ENCODE peak calls at places on chromosome 5, in nine cellular contexts. One of them, this sample, is unnamed.

GRCh38 chr5:167229751-167230150 is 1061.7 kb upstream of the WWC1 start:
- DNase-seq in PC-3: no peak
- DNase-seq in heart right ventricle: no peak
- DNase-seq in AG09319: no peak
- DNase-seq in epithelial cell of esophagus: peak
- DNase-seq in esophagus squamous epithelium: no peak
- DNase-seq in GM12865: no peak
- DNase-seq in colonic mucosa: no peak
- DNase-seq in nephron progenitor cell: no peak
- DNase-seq in this sample: no peak

GRCh38 chr5:155489949-155490348 is 476.4 kb downstream of the KIF4B start:
- DNase-seq in AG09319: no peak
- DNase-seq in PC-3: no peak
- DNase-seq in nephron progenitor cell: no peak
- DNase-seq in epithelial cell of esophagus: no peak
- DNase-seq in GM12865: no peak
- DNase-seq in esophagus squamous epithelium: no peak
- DNase-seq in colonic mucosa: no peak
- DNase-seq in heart right ventricle: peak
- DNase-seq in this sample: no peak

GRCh38 chr5:134275822-134276221 is 49.9 kb upstream of the PPP2CA start:
- DNase-seq in GM12865: peak
- DNase-seq in AG09319: no peak
- DNase-seq in PC-3: no peak
- DNase-seq in nephron progenitor cell: no peak
- DNase-seq in epithelial cell of esophagus: no peak
- DNase-seq in colonic mucosa: no peak
- DNase-seq in esophagus squamous epithelium: no peak
- DNase-seq in heart right ventricle: no peak
- DNase-seq in this sample: no peak

GRCh38 chr5:173187054-173187743 is 42.9 kb downstream of the BNIP1 start:
- DNase-seq in epithelial cell of esophagus: no peak
- DNase-seq in colonic mucosa: no peak
- DNase-seq in GM12865: peak
- DNase-seq in nephron progenitor cell: no peak
- DNase-seq in AG09319: no peak
- DNase-seq in heart right ventricle: no peak
- DNase-seq in PC-3: no peak
- DNase-seq in esophagus squamous epithelium: no peak
- DNase-seq in this sample: no peak

GRCh38 chr5:173646684-173647083 is 30.2 kb upstream of the BOD1 start:
- DNase-seq in PC-3: peak
- DNase-seq in AG09319: no peak
- DNase-seq in epithelial cell of esophagus: peak
- DNase-seq in nephron progenitor cell: no peak
- DNase-seq in colonic mucosa: no peak
- DNase-seq in esophagus squamous epithelium: no peak
- DNase-seq in heart right ventricle: no peak
- DNase-seq in GM12865: no peak
- DNase-seq in this sample: no peak

GRCh38 chr5:166379515-166379914 is 1911.9 kb upstream of the WWC1 start:
- DNase-seq in epithelial cell of esophagus: no peak
- DNase-seq in AG09319: no peak
- DNase-seq in nephron progenitor cell: no peak
- DNase-seq in GM12865: no peak
- DNase-seq in esophagus squamous epithelium: no peak
- DNase-seq in heart right ventricle: no peak
- DNase-seq in PC-3: no peak
- DNase-seq in colonic mucosa: no peak
- DNase-seq in this sample: no peak

GRCh38 chr5:173138707-173139106 is 5.6 kb upstream of the BNIP1 start:
- DNase-seq in heart right ventricle: no peak
- DNase-seq in epithelial cell of esophagus: no peak
- DNase-seq in GM12865: no peak
- DNase-seq in esophagus squamous epithelium: no peak
- DNase-seq in nephron progenitor cell: no peak
- DNase-seq in AG09319: no peak
- DNase-seq in PC-3: no peak
- DNase-seq in colonic mucosa: no peak
- DNase-seq in this sample: no peak

GRCh38 chr5:50593681-50594080 is 72.8 kb upstream of the PARP8 start:
- DNase-seq in nephron progenitor cell: no peak
- DNase-seq in esophagus squamous epithelium: no peak
- DNase-seq in PC-3: no peak
- DNase-seq in epithelial cell of esophagus: no peak
- DNase-seq in heart right ventricle: no peak
- DNase-seq in GM12865: peak
- DNase-seq in colonic mucosa: no peak
- DNase-seq in AG09319: no peak
- DNase-seq in this sample: no peak

GRCh38 chr5:153712946-153713345 is 222.5 kb downstream of the GRIA1 start:
- DNase-seq in epithelial cell of esophagus: no peak
- DNase-seq in colonic mucosa: no peak
- DNase-seq in heart right ventricle: no peak
- DNase-seq in GM12865: no peak
- DNase-seq in PC-3: no peak
- DNase-seq in esophagus squamous epithelium: no peak
- DNase-seq in AG09319: no peak
- DNase-seq in nephron progenitor cell: no peak
- DNase-seq in this sample: no peak

GRCh38 chr5:180052211-180052818 is 19.2 kb downstream of the RNF130 start:
- DNase-seq in PC-3: no peak
- DNase-seq in esophagus squamous epithelium: no peak
- DNase-seq in GM12865: no peak
- DNase-seq in epithelial cell of esophagus: no peak
- DNase-seq in nephron progenitor cell: no peak
- DNase-seq in AG09319: no peak
- DNase-seq in colonic mucosa: no peak
- DNase-seq in heart right ventricle: no peak
- DNase-seq in this sample: no peak
- TF ChIP-seq CTCF in PC-3: no peak
- TF ChIP-seq CTCF in esophagus squamous epithelium: no peak
- TF ChIP-seq CTCF in GM12865: no peak
- TF ChIP-seq CTCF in epithelial cell of esophagus: no peak
- TF ChIP-seq CTCF in nephron progenitor cell: no peak
- TF ChIP-seq CTCF in AG09319: no peak
- TF ChIP-seq CTCF in colonic mucosa: no peak
- TF ChIP-seq CTCF in heart right ventricle: no peak
- TF ChIP-seq CTCF in this sample: no peak

GRCh38 chr5:124743534-124744169 is 2.8 kb downstream of the ZNF608 start:
- DNase-seq in colonic mucosa: peak
- DNase-seq in esophagus squamous epithelium: no peak
- DNase-seq in AG09319: no peak
- DNase-seq in PC-3: no peak
- DNase-seq in nephron progenitor cell: no peak
- DNase-seq in epithelial cell of esophagus: peak
- DNase-seq in GM12865: peak
- DNase-seq in heart right ventricle: peak
- DNase-seq in this sample: no peak

GRCh38 chr5:124740991-124741583 is 5.4 kb downstream of the ZNF608 start:
- DNase-seq in epithelial cell of esophagus: peak
- DNase-seq in colonic mucosa: no peak
- DNase-seq in nephron progenitor cell: no peak
- DNase-seq in PC-3: peak
- DNase-seq in heart right ventricle: no peak
- DNase-seq in AG09319: peak
- DNase-seq in esophagus squamous epithelium: no peak
- DNase-seq in GM12865: peak
- DNase-seq in this sample: peak

GRCh38 chr5:124741711-124742496 is 4.5 kb downstream of the ZNF608 start:
- DNase-seq in epithelial cell of esophagus: peak
- DNase-seq in heart right ventricle: no peak
- DNase-seq in PC-3: peak
- DNase-seq in colonic mucosa: peak
- DNase-seq in esophagus squamous epithelium: no peak
- DNase-seq in GM12865: no peak
- DNase-seq in AG09319: peak
- DNase-seq in nephron progenitor cell: no peak
- DNase-seq in this sample: no peak

GRCh38 chr5:124742983-124743533 is 3.4 kb downstream of the ZNF608 start:
- DNase-seq in nephron progenitor cell: no peak
- DNase-seq in GM12865: peak
- DNase-seq in PC-3: peak
- DNase-seq in esophagus squamous epithelium: no peak
- DNase-seq in AG09319: no peak
- DNase-seq in epithelial cell of esophagus: peak
- DNase-seq in heart right ventricle: no peak
- DNase-seq in colonic mucosa: no peak
- DNase-seq in this sample: no peak

GRCh38 chr5:124742521-124742920 is 3.9 kb downstream of the ZNF608 start:
- DNase-seq in epithelial cell of esophagus: no peak
- DNase-seq in nephron progenitor cell: no peak
- DNase-seq in esophagus squamous epithelium: no peak
- DNase-seq in PC-3: no peak
- DNase-seq in colonic mucosa: no peak
- DNase-seq in heart right ventricle: no peak
- DNase-seq in GM12865: no peak
- DNase-seq in AG09319: no peak
- DNase-seq in this sample: no peak
- TF ChIP-seq CTCF in epithelial cell of esophagus: no peak
- TF ChIP-seq CTCF in nephron progenitor cell: no peak
- TF ChIP-seq CTCF in esophagus squamous epithelium: no peak
- TF ChIP-seq CTCF in PC-3: no peak
- TF ChIP-seq CTCF in colonic mucosa: no peak
- TF ChIP-seq CTCF in heart right ventricle: no peak
- TF ChIP-seq CTCF in GM12865: no peak
- TF ChIP-seq CTCF in AG09319: no peak
- TF ChIP-seq CTCF in this sample: no peak

GRCh38 chr5:159515197-159515596 is 184.9 kb upstream of the IL12B start:
- DNase-seq in GM12865: no peak
- DNase-seq in epithelial cell of esophagus: no peak
- DNase-seq in colonic mucosa: no peak
- DNase-seq in AG09319: no peak
- DNase-seq in nephron progenitor cell: no peak
- DNase-seq in esophagus squamous epithelium: no peak
- DNase-seq in PC-3: no peak
- DNase-seq in heart right ventricle: no peak
- DNase-seq in this sample: no peak
- TF ChIP-seq CTCF in GM12865: no peak
- TF ChIP-seq CTCF in epithelial cell of esophagus: no peak
- TF ChIP-seq CTCF in colonic mucosa: no peak
- TF ChIP-seq CTCF in AG09319: no peak
- TF ChIP-seq CTCF in nephron progenitor cell: no peak
- TF ChIP-seq CTCF in esophagus squamous epithelium: no peak
- TF ChIP-seq CTCF in PC-3: no peak
- TF ChIP-seq CTCF in heart right ventricle: no peak
- TF ChIP-seq CTCF in this sample: no peak

GRCh38 chr5:77777911-77778310 is 1.8 kb upstream of the TBCA start:
- DNase-seq in nephron progenitor cell: no peak
- DNase-seq in colonic mucosa: no peak
- DNase-seq in epithelial cell of esophagus: no peak
- DNase-seq in heart right ventricle: no peak
- DNase-seq in esophagus squamous epithelium: no peak
- DNase-seq in GM12865: no peak
- DNase-seq in AG09319: no peak
- DNase-seq in PC-3: no peak
- DNase-seq in this sample: no peak

GRCh38 chr5:77777281-77777892 is 1.2 kb upstream of the TBCA start:
- DNase-seq in PC-3: peak
- DNase-seq in nephron progenitor cell: no peak
- DNase-seq in esophagus squamous epithelium: no peak
- DNase-seq in heart right ventricle: no peak
- DNase-seq in AG09319: no peak
- DNase-seq in GM12865: no peak
- DNase-seq in colonic mucosa: no peak
- DNase-seq in epithelial cell of esophagus: peak
- DNase-seq in this sample: no peak

GRCh38 chr5:77774981-77775772 is 962 bp downstream of the TBCA start:
- DNase-seq in AG09319: no peak
- DNase-seq in GM12865: peak
- DNase-seq in colonic mucosa: no peak
- DNase-seq in nephron progenitor cell: no peak
- DNase-seq in heart right ventricle: no peak
- DNase-seq in epithelial cell of esophagus: no peak
- DNase-seq in PC-3: peak
- DNase-seq in esophagus squamous epithelium: no peak
- DNase-seq in this sample: peak

GRCh38 chr5:77776606-77777206 is 567 bp upstream of the TBCA start:
- DNase-seq in nephron progenitor cell: no peak
- DNase-seq in heart right ventricle: no peak
- DNase-seq in PC-3: peak
- DNase-seq in AG09319: no peak
- DNase-seq in epithelial cell of esophagus: no peak
- DNase-seq in GM12865: no peak
- DNase-seq in colonic mucosa: no peak
- DNase-seq in esophagus squamous epithelium: no peak
- DNase-seq in this sample: no peak

GRCh38 chr5:77775773-77776605 is at the start of gene TBCA:
- DNase-seq in esophagus squamous epithelium: peak
- DNase-seq in nephron progenitor cell: peak
- DNase-seq in heart right ventricle: peak
- DNase-seq in PC-3: peak
- DNase-seq in GM12865: peak
- DNase-seq in colonic mucosa: peak
- DNase-seq in epithelial cell of esophagus: peak
- DNase-seq in AG09319: peak
- DNase-seq in this sample: peak
- TF ChIP-seq CTCF in esophagus squamous epithelium: no peak
- TF ChIP-seq CTCF in nephron progenitor cell: peak
- TF ChIP-seq CTCF in heart right ventricle: peak
- TF ChIP-seq CTCF in PC-3: no peak
- TF ChIP-seq CTCF in GM12865: peak
- TF ChIP-seq CTCF in colonic mucosa: no peak
- TF ChIP-seq CTCF in epithelial cell of esophagus: peak
- TF ChIP-seq CTCF in AG09319: no peak
- TF ChIP-seq CTCF in this sample: no peak

DNA sequence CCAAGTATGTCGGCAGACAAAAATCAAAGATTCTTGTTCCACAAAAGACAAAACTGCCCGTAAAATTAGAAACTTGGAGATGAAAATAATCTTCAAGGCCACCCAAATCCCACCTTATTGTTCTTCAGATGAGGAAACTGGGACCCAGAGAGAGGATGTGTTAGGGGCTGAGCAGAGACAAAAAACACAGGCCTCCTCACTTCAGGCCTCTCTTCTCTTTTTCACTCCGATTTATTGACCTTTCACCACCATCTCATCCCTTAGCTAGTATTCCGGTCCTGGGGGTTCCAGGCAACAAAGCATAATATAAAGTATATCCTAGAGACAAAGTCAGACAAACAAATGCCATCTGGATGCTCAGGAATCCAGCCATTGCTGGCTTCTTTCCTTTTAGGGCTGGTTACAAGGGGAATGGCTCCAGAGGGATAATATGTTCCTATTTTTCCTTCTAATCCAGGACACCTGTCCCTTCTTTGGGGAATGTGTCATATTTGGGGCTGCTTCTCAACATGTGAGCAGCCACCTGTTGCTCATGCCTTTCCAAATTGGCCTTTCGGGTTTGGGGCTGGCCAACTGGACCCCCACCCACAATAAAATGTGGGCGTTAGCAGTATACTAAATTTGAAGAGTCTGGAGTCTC is 42.2 kb upstream of the AFAP1L1 start:
- DNase-seq in nephron progenitor cell: no peak
- DNase-seq in heart right ventricle: no peak
- DNase-seq in esophagus squamous epithelium: no peak
- DNase-seq in AG09319: no peak
- DNase-seq in epithelial cell of esophagus: no peak
- DNase-seq in GM12865: no peak
- DNase-seq in colonic mucosa: no peak
- DNase-seq in PC-3: no peak
- DNase-seq in this sample: no peak
- TF ChIP-seq CTCF in nephron progenitor cell: no peak
- TF ChIP-seq CTCF in heart right ventricle: peak
- TF ChIP-seq CTCF in esophagus squamous epithelium: no peak
- TF ChIP-seq CTCF in AG09319: no peak
- TF ChIP-seq CTCF in epithelial cell of esophagus: no peak
- TF ChIP-seq CTCF in GM12865: no peak
- TF ChIP-seq CTCF in colonic mucosa: no peak
- TF ChIP-seq CTCF in PC-3: peak
- TF ChIP-seq CTCF in this sample: no peak

GRCh38 chr5:1189269-1189668 is 12.1 kb upstream of the SLC6A19 start:
- DNase-seq in heart right ventricle: no peak
- DNase-seq in nephron progenitor cell: no peak
- DNase-seq in GM12865: no peak
- DNase-seq in colonic mucosa: no peak
- DNase-seq in epithelial cell of esophagus: no peak
- DNase-seq in esophagus squamous epithelium: no peak
- DNase-seq in AG09319: no peak
- DNase-seq in PC-3: no peak
- DNase-seq in this sample: no peak
- TF ChIP-seq CTCF in heart right ventricle: no peak
- TF ChIP-seq CTCF in nephron progenitor cell: no peak
- TF ChIP-seq CTCF in GM12865: no peak
- TF ChIP-seq CTCF in colonic mucosa: no peak
- TF ChIP-seq CTCF in epithelial cell of esophagus: no peak
- TF ChIP-seq CTCF in esophagus squamous epithelium: no peak
- TF ChIP-seq CTCF in AG09319: no peak
- TF ChIP-seq CTCF in PC-3: no peak
- TF ChIP-seq CTCF in this sample: no peak

This sample was measured in AG09309.